ENCODE peak calls at places on chromosomes 5 and 9, in nine cellular contexts. O is iPS-NIHi11; F is fibroblast of the aortic adventitia; N is left lung; G is right cardiac atrium; R is right lobe of liver; L is cardiac fibroblast; C is activated B cell treated with CpG ODN at 0.5 μM for 24 hours; D is activated naive CD8-positive, alpha-beta T cell treated with anti-CD3 and anti-CD28 coated beads for 36 hours. A is an unnamed sample.

GRCh38 chr9:129432671-129433154 is 188.2 kb downstream of the C9orf50 start:
- DNase-seq in R (no peak), N (no peak), F (no peak), C (no peak), L (no peak), O (no peak), D (no peak), G (no peak), A (no peak)

GRCh38 chr5:83441752-83442151 is 29.8 kb upstream of the VCAN start:
- DNase-seq in G (no peak), R (no peak), N (no peak), L (no peak), C (no peak), D (no peak), O (no peak), F (no peak), A (no peak)

GRCh38 chr5:78519198-78519941 is 129.2 kb downstream of the LHFPL2 start:
- DNase-seq in O (no peak), N (no peak), C (no peak), D (no peak), F (no peak), L (no peak), R (no peak), G (no peak), A (no peak)

GRCh38 chr5:34526682-34527305 is 129.3 kb upstream of the RAI14 start:
- DNase-seq in L (no peak), N (no peak), G (no peak), F (no peak), D (no peak), O (no peak), C (no peak), R (no peak), A (no peak)

GRCh38 chr5:96652769-96653455 is 9.3 kb upstream of the CAST start:
- DNase-seq in C (no peak), O (peak; percentile 45), G (no peak), D (no peak), L (peak; percentile 53), N (no peak), R (no peak), F (peak; percentile 52), A (no peak)

GRCh38 chr5:132459983-132460834 is 30.4 kb downstream of the IRF1 start:
- DNase-seq in L (no peak), C (no peak), D (no peak), N (peak; percentile 67), O (peak; percentile 58), F (no peak), G (no peak), R (peak; percentile 94), A (no peak)

GRCh38 chr5:175104682-175105081 is 339.3 kb downstream of the DRD1 start:
- DNase-seq in D (no peak), G (no peak), R (no peak), N (no peak), O (no peak), C (no peak), L (no peak), F (no peak), A (no peak)

GRCh38 chr5:179265529-179266290 is 79.6 kb downstream of the ADAMTS2 start:
- DNase-seq in D (no peak), L (peak; percentile 99), F (peak; percentile 98), O (peak; percentile 73), R (peak; percentile 58), C (peak; percentile 6), N (peak; percentile 86), G (peak; percentile 95), A (no peak)

GRCh38 chr9:109314011-109314531 is 6.8 kb downstream of the EPB41L4B start:
- DNase-seq in R (peak; percentile 64), O (no peak), L (no peak), D (no peak), G (no peak), C (no peak), F (no peak), N (no peak), A (no peak)

GRCh38 chr5:133785182-133785581 is 172.8 kb upstream of the FSTL4 start:
- DNase-seq in C (no peak), G (no peak), O (peak; percentile 51), R (no peak), L (no peak), D (no peak), F (no peak), N (no peak), A (no peak)

GRCh38 chr9:137110911-137111787 is 3.4 kb downstream of the DPP7 start:
- DNase-seq in F (no peak), D (no peak), O (no peak), L (no peak), C (no peak), G (no peak), R (no peak), N (no peak), A (no peak)

GRCh38 chr9:11779971-11780370 is 913.2 kb upstream of the TYRP1 start:
- DNase-seq in C (no peak), O (no peak), G (no peak), F (no peak), L (no peak), N (no peak), D (no peak), R (no peak), A (no peak)

GRCh38 chr5:149036970-149037369 is 25.9 kb downstream of the SH3TC2 start:
- DNase-seq in R (no peak), O (no peak), G (no peak), F (no peak), D (no peak), L (peak; percentile 49), C (no peak), N (no peak), A (no peak)

GRCh38 chr5:56447232-56447631 is 214.1 kb upstream of the ANKRD55 start:
- DNase-seq in G (no peak), R (no peak), L (peak; percentile 17), N (no peak), O (no peak), D (no peak), C (no peak), F (peak; percentile 16), A (no peak)

GRCh38 chr9:104868687-104869404 is 59.1 kb downstream of the ABCA1 start:
- DNase-seq in G (peak; percentile 62), N (peak; percentile 83), O (peak; percentile 92), L (peak; percentile 88), D (no peak), F (peak; percentile 89), R (peak; percentile 65), C (peak; percentile 26), A (no peak)

GRCh38 chr5:172777381-172778222 is 6.6 kb upstream of the DUSP1 start:
- DNase-seq in O (no peak), C (peak; percentile 66), L (peak; percentile 92), F (peak; percentile 70), N (peak; percentile 93), G (peak; percentile 90), R (peak; percentile 83), D (peak; percentile 88), A (peak; percentile 86)

GRCh38 chr5:151408633-151409243 is 38.7 kb upstream of the SLC36A1 start:
- DNase-seq in R (no peak), G (no peak), F (no peak), D (no peak), N (no peak), O (no peak), C (no peak), L (no peak), A (no peak)

GRCh38 chr5:145775893-145776444 is 59.2 kb downstream of the PRELID2 start:
- DNase-seq in D (no peak), C (no peak), L (peak; percentile 97), G (no peak), O (no peak), R (no peak), N (no peak), F (peak; percentile 93), A (no peak)

GRCh38 chr5:95735436-95735835 is 4.3 kb downstream of the RHOBTB3 start:
- DNase-seq in D (no peak), F (no peak), G (no peak), C (no peak), O (no peak), R (no peak), L (no peak), N (no peak), A (no peak)